ENCODE peak calls at places on chromosome 15, in seven cellular contexts. T, Y, I, F, X, W and M are unnamed samples.

GRCh38 chr15:70532536-70533186 is 230.7 kb downstream of the UACA start:
- DNase-seq in I (no peak), F (no peak), T (no peak), W (no peak), Y (no peak), X (no peak), M (no peak)

GRCh38 chr15:98330692-98331435 is 317.5 kb upstream of the IGF1R start:
- DNase-seq in T (no peak), W (no peak), F (no peak), I (no peak), Y (no peak), X (no peak), M (no peak)

GRCh38 chr15:88648357-88649214 is 9.8 kb downstream of the ISG20 start:
- DNase-seq in X (no peak), F (no peak), W (no peak), I (no peak), T (peak), Y (peak), M (no peak)

GRCh38 chr15:91338763-91339162 is 238.7 kb downstream of the SV2B start:
- DNase-seq in I (peak), X (no peak), W (no peak), Y (no peak), F (no peak), T (no peak), M (no peak)

GRCh38 chr15:69200773-69201745 is 40.6 kb downstream of the GLCE start:
- DNase-seq in W (no peak), Y (peak), X (no peak), I (peak), F (no peak), T (no peak), M (no peak)

GRCh38 chr15:99019558-99020540 is 12.3 kb upstream of the PGPEP1L start:
- DNase-seq in W (no peak), T (no peak), F (no peak), I (no peak), X (peak), Y (peak), M (no peak)

GRCh38 chr15:94924057-94924456 is 692.7 kb downstream of the MCTP2 start:
- DNase-seq in Y (no peak), F (no peak), W (no peak), X (no peak), I (no peak), T (no peak), M (no peak)

GRCh38 chr15:56918907-56919707 is 663 bp downstream of the TCF12 start:
- DNase-seq in Y (no peak), F (peak), I (peak), T (peak), W (no peak), X (peak), M (peak)

GRCh38 chr15:98241032-98241554 is 280.6 kb downstream of the ARRDC4 start:
- DNase-seq in T (no peak), F (no peak), X (peak), W (no peak), Y (no peak), I (no peak), M (no peak)

GRCh38 chr15:78604420-78604819 is 16.4 kb downstream of the CHRNA3 start:
- DNase-seq in I (no peak), T (no peak), X (no peak), Y (no peak), W (no peak), F (no peak), M (no peak)

GRCh38 chr15:72491768-72492167 is 17.6 kb downstream of the ARIH1 start:
- DNase-seq in T (no peak), F (no peak), I (no peak), W (no peak), X (peak), Y (no peak), M (no peak)

GRCh38 chr15:40055576-40056293 is 16.8 kb upstream of the SRP14 start:
- DNase-seq in Y (no peak), I (peak), T (peak), F (no peak), W (no peak), X (no peak), M (no peak)